ENCODE peak calls at places on chromosome 17, in ten cellular contexts. V, A, L, T, P, H, S, D, Y and U are unnamed samples.

GRCh38 chr17:77696151-77696719 is 262.3 kb upstream of the TNRC6C start:
- DNase-seq in V (no peak), A (no peak), L (no peak), T (no peak), P (no peak), H (no peak), S (no peak), D (no peak), Y (peak; percentile 61), U (no peak)

GRCh38 chr17:76157759-76158158 is 16.7 kb upstream of the FOXJ1 start:
- DNase-seq in V (no peak), A (no peak), L (no peak), T (no peak), P (no peak), H (no peak), S (no peak), D (no peak), Y (no peak), U (no peak)

GRCh38 chr17:67256075-67256732 is 11.2 kb upstream of the HELZ start:
- DNase-seq in V (no peak), A (no peak), L (no peak), T (no peak), P (no peak), H (no peak), S (no peak), D (no peak), Y (no peak), U (no peak)

GRCh38 chr17:56908061-56908542 is 5.7 kb downstream of the TRIM25 start:
- DNase-seq in V (no peak), A (no peak), L (peak; percentile 65), T (no peak), P (no peak), H (no peak), S (no peak), D (no peak), Y (no peak), U (no peak)

GRCh38 chr17:1413281-1413791 is 13.3 kb upstream of the YWHAE start:
- DNase-seq in V (no peak), A (peak; percentile 57), L (peak; percentile 82), T (peak; percentile 23), P (peak; percentile 50), H (no peak), S (no peak), D (peak; percentile 87), Y (peak; percentile 0), U (peak; percentile 6)

GRCh38 chr17:5135726-5136579 is 20.1 kb downstream of the USP6 start:
- DNase-seq in V (no peak), A (no peak), L (no peak), T (no peak), P (no peak), H (no peak), S (no peak), D (no peak), Y (no peak), U (no peak)

GRCh38 chr17:79057727-79058400 is 16.8 kb upstream of the ENGASE start:
- DNase-seq in V (no peak), A (no peak), L (no peak), T (no peak), P (no peak), H (no peak), S (no peak), D (no peak), Y (no peak), U (no peak)

GRCh38 chr17:14330492-14330920 is 29.6 kb downstream of the HS3ST3B1 start:
- DNase-seq in V (no peak), A (no peak), L (no peak), T (no peak), P (no peak), H (no peak), S (no peak), D (no peak), Y (no peak), U (no peak)

GRCh38 chr17:80622170-80622466 is 77.5 kb downstream of the RPTOR start:
- DNase-seq in V (no peak), A (no peak), L (no peak), T (no peak), P (no peak), H (no peak), S (no peak), D (no peak), Y (no peak), U (no peak)

GRCh38 chr17:1111599-1112443 is 68.0 kb downstream of the ABR start:
- DNase-seq in V (no peak), A (peak; percentile 63), L (peak; percentile 58), T (no peak), P (no peak), H (no peak), S (no peak), D (no peak), Y (peak; percentile 29), U (peak; percentile 71)

GRCh38 chr17:63911041-63911635 is at the start of gene CSHL1:
- DNase-seq in V (no peak), A (no peak), L (no peak), T (no peak), P (no peak), H (no peak), S (no peak), D (no peak), Y (no peak), U (no peak)

GRCh38 chr17:2815781-2816185 is 19.5 kb downstream of the RAP1GAP2 start:
- DNase-seq in V (no peak), A (no peak), L (no peak), T (no peak), P (no peak), H (no peak), S (no peak), D (no peak), Y (no peak), U (no peak)

GRCh38 chr17:9577402-9577709 is 914 bp downstream of the CFAP52 start:
- DNase-seq in V (no peak), A (no peak), L (no peak), T (no peak), P (no peak), H (no peak), S (no peak), D (no peak), Y (no peak), U (no peak)

GRCh38 chr17:21285164-21286065 is 904 bp downstream of the MAP2K3 start:
- DNase-seq in V (no peak), A (no peak), L (no peak), T (no peak), P (peak; percentile 44), H (no peak), S (no peak), D (peak; percentile 72), Y (no peak), U (no peak)

GRCh38 chr17:38571833-38572274 is 33.9 kb downstream of the SRCIN1 start:
- DNase-seq in V (no peak), A (no peak), L (no peak), T (no peak), P (no peak), H (no peak), S (no peak), D (no peak), Y (no peak), U (no peak)

GRCh38 chr17:76145231-76146052 is 4.4 kb upstream of the FOXJ1 start:
- DNase-seq in V (no peak), A (no peak), L (no peak), T (no peak), P (no peak), H (peak; percentile 23), S (peak; percentile 41), D (no peak), Y (peak; percentile 80), U (no peak)

GRCh38 chr17:28402224-28402630 is 3.8 kb downstream of the SLC46A1 start:
- DNase-seq in V (no peak), A (no peak), L (no peak), T (no peak), P (no peak), H (no peak), S (no peak), D (no peak), Y (peak; percentile 11), U (peak; percentile 15)

GRCh38 chr17:46025060-46025459 is 26.0 kb downstream of the STH start:
- DNase-seq in V (no peak), A (no peak), L (no peak), T (no peak), P (no peak), H (no peak), S (no peak), D (no peak), Y (no peak), U (no peak)

GRCh38 chr17:82194765-82195164 is 17.9 kb downstream of the CCDC57 start:
- DNase-seq in V (no peak), A (no peak), L (no peak), T (no peak), P (no peak), H (no peak), S (no peak), D (no peak), Y (no peak), U (no peak)

GRCh38 chr17:78412403-78412802 is 34.0 kb downstream of the PGS1 start:
- DNase-seq in V (no peak), A (no peak), L (no peak), T (no peak), P (no peak), H (no peak), S (no peak), D (no peak), Y (no peak), U (no peak)

GRCh38 chr17:67520916-67521772 is 144.1 kb downstream of the PITPNC1 start:
- DNase-seq in V (no peak), A (no peak), L (no peak), T (no peak), P (no peak), H (no peak), S (no peak), D (no peak), Y (peak; percentile 40), U (peak; percentile 80)

GRCh38 chr17:31561469-31562412 is 170.3 kb downstream of the RAB11FIP4 start:
- DNase-seq in V (no peak), A (no peak), L (no peak), T (no peak), P (no peak), H (no peak), S (no peak), D (peak; percentile 87), Y (no peak), U (no peak)

GRCh38 chr17:14737984-14738651 is 437.2 kb downstream of the HS3ST3B1 start:
- DNase-seq in V (peak; percentile 89), A (peak; percentile 87), L (peak; percentile 24), T (no peak), P (peak; percentile 94), H (no peak), S (no peak), D (peak; percentile 99), Y (no peak), U (no peak)